ENCODE peak calls at places on chromosomes 11 and 22, in eight cellular contexts. Q is endodermal cell, M is progenitor cell of endocrine pancreas, Z is AG10803, R is MCF 10A, A is PC-9, C is Caco-2, H is pancreas. B is an unnamed sample.

GRCh38 chr11:59778122-59778521 is 22.9 kb downstream of the STX3 start:
- DNase-seq in Q (no peak), M (no peak), Z (no peak), R (no peak), A (no peak), C (peak; percentile 67), H (no peak), B (no peak)

GRCh38 chr11:103530257-103530656 is 421.0 kb downstream of the DYNC2H1 start:
- DNase-seq in Q (no peak), M (no peak), Z (no peak), R (no peak), A (no peak), C (no peak), H (no peak), B (no peak)

GRCh38 chr22:45263790-45264269 is 20.9 kb upstream of the UPK3A start:
- DNase-seq in Q (peak; percentile 91), M (peak; percentile 53), Z (peak; percentile 87), R (peak; percentile 75), A (peak; percentile 71), C (peak; percentile 85), H (peak; percentile 87), B (peak; percentile 80)

GRCh38 chr11:100790073-100790472 is 103.0 kb downstream of the ARHGAP42 start:
- DNase-seq in Q (no peak), M (no peak), Z (no peak), R (no peak), A (no peak), C (no peak), H (no peak), B (no peak)

GRCh38 chr11:77726524-77726923 is 88.9 kb upstream of the CLNS1A start:
- DNase-seq in Q (no peak), M (no peak), Z (no peak), R (no peak), A (no peak), C (no peak), H (no peak), B (peak; percentile 23)

GRCh38 chr11:32437406-32438345 is 2.3 kb upstream of the WT1 start:
- DNase-seq in Q (peak; percentile 84), M (no peak), Z (no peak), R (no peak), A (no peak), C (no peak), H (no peak), B (no peak)

GRCh38 chr11:87173185-87174039 is 135.7 kb downstream of the TMEM135 start:
- DNase-seq in Q (no peak), M (no peak), Z (peak; percentile 60), R (peak; percentile 68), A (no peak), C (no peak), H (no peak), B (no peak)

GRCh38 chr11:10459029-10459970 is 4.2 kb downstream of the AMPD3 start:
- DNase-seq in Q (peak; percentile 51), M (no peak), Z (no peak), R (no peak), A (no peak), C (no peak), H (no peak), B (peak; percentile 72)

GRCh38 chr11:110711776-110712642 is at the start of gene ARHGAP20:
- DNase-seq in Q (peak; percentile 91), M (peak; percentile 58), Z (peak; percentile 33), R (no peak), A (no peak), C (peak; percentile 78), H (peak; percentile 72), B (peak; percentile 82)

GRCh38 chr11:126791991-126792390 is 208.6 kb downstream of the KIRREL3 start:
- DNase-seq in Q (no peak), M (no peak), Z (no peak), R (no peak), A (no peak), C (no peak), H (no peak), B (no peak)

GRCh38 chr11:124736738-124737137 is 3.0 kb upstream of the NRGN start:
- DNase-seq in Q (no peak), M (no peak), Z (no peak), R (no peak), A (no peak), C (no peak), H (no peak), B (no peak)

GRCh38 chr11:636511-637332 is at the start of gene DRD4:
- DNase-seq in Q (peak; percentile 80), M (no peak), Z (peak; percentile 33), R (no peak), A (no peak), C (no peak), H (peak; percentile 80), B (no peak)

GRCh38 chr11:94593030-94593429 is 25.9 kb downstream of the PIWIL4 start:
- DNase-seq in Q (no peak), M (no peak), Z (peak; percentile 43), R (no peak), A (no peak), C (no peak), H (no peak), B (peak; percentile 33)

GRCh38 chr11:109480251-109480650 is 58.3 kb downstream of the C11orf87 start:
- DNase-seq in Q (peak; percentile 63), M (no peak), Z (no peak), R (no peak), A (no peak), C (no peak), H (no peak), B (no peak)

GRCh38 chr22:25853078-25853477 is 111.1 kb downstream of the MYO18B start:
- DNase-seq in Q (no peak), M (no peak), Z (peak; percentile 6), R (peak; percentile 8), A (no peak), C (no peak), H (no peak), B (peak; percentile 52)

GRCh38 chr11:1238767-1239595 is 16.1 kb downstream of the MUC5B start:
- DNase-seq in Q (peak; percentile 94), M (peak; percentile 86), Z (no peak), R (no peak), A (no peak), C (peak; percentile 87), H (peak; percentile 92), B (no peak)

GRCh38 chr11:129042503-129042902 is 99.8 kb upstream of the TP53AIP1 start:
- DNase-seq in Q (no peak), M (no peak), Z (no peak), R (no peak), A (no peak), C (no peak), H (no peak), B (no peak)

GRCh38 chr22:46090051-46090591 is 60.2 kb upstream of the PPARA start:
- DNase-seq in Q (no peak), M (no peak), Z (no peak), R (no peak), A (no peak), C (no peak), H (peak; percentile 94), B (no peak)

GRCh38 chr11:4025957-4026324 is 68.7 kb upstream of the RRM1 start:
- DNase-seq in Q (no peak), M (no peak), Z (peak; percentile 75), R (no peak), A (no peak), C (no peak), H (no peak), B (no peak)

GRCh38 chr11:81644239-81644840 is 1089.3 kb downstream of the FAM181B start:
- DNase-seq in Q (peak; percentile 77), M (no peak), Z (peak; percentile 39), R (peak; percentile 58), A (peak; percentile 11), C (peak; percentile 65), H (no peak), B (peak; percentile 24)

GRCh38 chr11:13928566-13929251 is 33.8 kb upstream of the SPON1 start:
- DNase-seq in Q (no peak), M (no peak), Z (peak; percentile 74), R (peak; percentile 69), A (no peak), C (peak; percentile 14), H (no peak), B (no peak)

GRCh38 chr11:76318744-76319384 is 62.1 kb downstream of the THAP12 start:
- DNase-seq in Q (peak; percentile 96), M (peak; percentile 82), Z (peak; percentile 54), R (peak; percentile 80), A (peak; percentile 82), C (peak; percentile 94), H (peak; percentile 91), B (peak; percentile 88)
- TF ChIP-seq CTCF in Q (peak; percentile 95), M (peak; percentile 94), Z (peak; percentile 92), R (peak; percentile 93), A (peak; percentile 99), C (peak; percentile 99), H (peak; percentile 86), B (peak; percentile 94)

DNA sequence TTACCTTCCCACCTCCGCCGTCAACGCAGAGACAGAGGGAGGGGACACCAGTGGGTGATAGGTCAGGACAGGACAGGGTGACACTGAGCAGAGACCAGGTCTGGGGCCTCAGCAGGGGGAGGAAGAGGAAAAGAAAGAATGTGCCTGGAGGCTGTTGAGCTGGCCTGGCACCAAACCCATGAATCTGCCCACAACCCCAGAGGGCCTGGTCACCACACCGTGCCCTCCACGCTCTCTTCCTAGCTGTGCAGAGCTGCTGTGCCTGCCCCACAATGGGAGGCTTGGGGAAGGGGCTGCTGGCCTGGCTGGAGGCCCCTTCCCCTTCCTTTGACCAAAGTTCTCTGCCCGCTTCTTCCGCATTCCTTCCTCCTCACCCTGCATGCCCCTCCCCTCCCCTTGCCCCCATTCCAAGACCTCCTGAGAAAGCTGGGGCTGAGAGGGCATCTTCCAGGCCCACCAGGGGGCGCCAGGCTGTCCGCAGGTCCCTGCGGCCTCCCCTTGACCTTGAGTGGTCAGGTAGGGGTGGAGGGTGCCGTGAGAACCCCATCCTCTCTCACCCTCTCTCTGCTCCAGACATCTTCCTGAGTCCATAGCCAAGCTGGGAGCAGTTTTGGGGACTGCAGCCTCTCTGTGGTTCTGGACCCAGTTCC is 11.0 kb upstream of the CACNA1I start:
- DNase-seq in Q (peak; percentile 90), M (peak; percentile 37), Z (peak; percentile 13), R (no peak), A (peak; percentile 81), C (peak; percentile 45), H (no peak), B (peak; percentile 59)
- TF ChIP-seq CTCF in Q (peak; percentile 90), M (peak; percentile 59), Z (peak; percentile 45), R (peak; percentile 39), A (peak; percentile 96), C (peak; percentile 56), H (no peak), B (peak; percentile 60)

GRCh38 chr11:107741044-107741823 is 29.4 kb upstream of the SLN start:
- DNase-seq in Q (peak; percentile 72), M (no peak), Z (peak; percentile 13), R (peak; percentile 63), A (peak; percentile 3), C (peak; percentile 37), H (no peak), B (peak; percentile 60)
- TF ChIP-seq CTCF in Q (peak; percentile 83), M (peak; percentile 52), Z (peak; percentile 54), R (peak; percentile 61), A (peak; percentile 82), C (peak; percentile 82), H (no peak), B (peak; percentile 87)

DNA sequence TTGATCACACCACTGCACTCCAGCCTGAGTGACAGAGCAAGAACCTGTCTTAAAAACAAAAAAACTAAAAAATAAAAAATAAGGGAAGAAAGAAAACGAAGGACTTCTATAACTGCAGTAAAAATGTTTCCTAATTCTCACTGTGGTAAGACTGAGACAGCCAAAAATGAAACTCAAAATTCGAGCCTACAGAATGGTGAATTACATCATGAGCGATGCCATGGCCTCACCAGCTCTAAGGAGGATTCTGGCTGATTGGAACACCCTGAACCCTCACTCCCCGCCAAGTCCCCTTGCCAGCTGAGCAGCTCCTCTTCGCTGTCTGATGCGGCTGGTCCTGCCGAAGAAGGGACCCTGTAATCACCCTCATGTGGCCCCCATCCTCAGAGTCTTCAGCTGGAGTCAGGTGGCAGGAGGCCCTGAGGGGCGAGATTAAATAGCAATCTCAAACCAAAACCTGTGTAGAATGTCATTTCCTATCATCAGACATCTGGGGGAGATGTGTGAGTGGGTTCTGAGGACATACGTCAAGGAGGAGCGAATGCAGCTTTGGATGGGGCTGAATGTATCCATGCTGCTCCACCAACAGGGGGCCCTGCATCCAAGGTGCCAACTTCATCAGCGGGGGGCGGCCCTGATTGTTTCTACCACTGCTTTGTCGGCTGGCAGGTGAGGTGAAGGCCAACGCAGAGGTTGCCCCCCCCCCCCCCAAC is 29.2 kb downstream of the PDGFB start:
- DNase-seq in Q (peak; percentile 83), M (no peak), Z (no peak), R (no peak), A (no peak), C (no peak), H (no peak), B (peak; percentile 58)
- TF ChIP-seq CTCF in Q (peak; percentile 80), M (peak; percentile 48), Z (peak; percentile 25), R (peak; percentile 13), A (peak; percentile 47), C (peak; percentile 40), H (no peak), B (peak; percentile 49)

B was measured in GM13977.